ENCODE peak calls at places on chromosomes 4 and X, in nine cellular contexts. One of them, this sample, is unnamed.
A peak's percentile ranks its signal among the peaks of the same experiment; 100 is the strongest.

GRCh38 chrX:77431227-77431626 is 16.0 kb upstream of the FGF16 start:
- DNase-seq in sciatic nerve: no peak
- DNase-seq in upper lobe of right lung: no peak
- DNase-seq in posterior cingulate gyrus: no peak
- DNase-seq in activated naive CD4-positive, alpha-beta T cell treated with anti-CD3 and anti-CD28 coated beads for 36 hours: no peak
- DNase-seq in cardiac fibroblast: peak; percentile 67
- DNase-seq in EL: peak; percentile 54
- DNase-seq in activated CD4-positive, CD25-positive, alpha-beta regulatory T cell: no peak
- DNase-seq in NT2/D1: no peak
- DNase-seq in this sample: no peak

GRCh38 chr4:8308144-8308543 is 38.6 kb downstream of the HTRA3 start:
- DNase-seq in sciatic nerve: peak; percentile 48
- DNase-seq in upper lobe of right lung: peak; percentile 40
- DNase-seq in posterior cingulate gyrus: no peak
- DNase-seq in activated naive CD4-positive, alpha-beta T cell treated with anti-CD3 and anti-CD28 coated beads for 36 hours: no peak
- DNase-seq in cardiac fibroblast: no peak
- DNase-seq in EL: no peak
- DNase-seq in activated CD4-positive, CD25-positive, alpha-beta regulatory T cell: no peak
- DNase-seq in NT2/D1: no peak
- DNase-seq in this sample: no peak

GRCh38 chr4:76584235-76585152 is 149.5 kb downstream of the SHROOM3 start:
- DNase-seq in sciatic nerve: no peak
- DNase-seq in upper lobe of right lung: no peak
- DNase-seq in posterior cingulate gyrus: no peak
- DNase-seq in activated naive CD4-positive, alpha-beta T cell treated with anti-CD3 and anti-CD28 coated beads for 36 hours: no peak
- DNase-seq in cardiac fibroblast: no peak
- DNase-seq in EL: no peak
- DNase-seq in activated CD4-positive, CD25-positive, alpha-beta regulatory T cell: no peak
- DNase-seq in NT2/D1: no peak
- DNase-seq in this sample: no peak

GRCh38 chr4:119825696-119826095 is 197.1 kb upstream of the PDE5A start:
- DNase-seq in sciatic nerve: no peak
- DNase-seq in upper lobe of right lung: no peak
- DNase-seq in posterior cingulate gyrus: no peak
- DNase-seq in activated naive CD4-positive, alpha-beta T cell treated with anti-CD3 and anti-CD28 coated beads for 36 hours: no peak
- DNase-seq in cardiac fibroblast: no peak
- DNase-seq in EL: no peak
- DNase-seq in activated CD4-positive, CD25-positive, alpha-beta regulatory T cell: no peak
- DNase-seq in NT2/D1: no peak
- DNase-seq in this sample: no peak

GRCh38 chrX:48794993-48795501 is 6.8 kb upstream of the HDAC6 start:
- DNase-seq in sciatic nerve: no peak
- DNase-seq in upper lobe of right lung: peak; percentile 81
- DNase-seq in posterior cingulate gyrus: no peak
- DNase-seq in activated naive CD4-positive, alpha-beta T cell treated with anti-CD3 and anti-CD28 coated beads for 36 hours: no peak
- DNase-seq in cardiac fibroblast: peak; percentile 65
- DNase-seq in EL: peak; percentile 62
- DNase-seq in activated CD4-positive, CD25-positive, alpha-beta regulatory T cell: no peak
- DNase-seq in NT2/D1: no peak
- DNase-seq in this sample: no peak

GRCh38 chrX:40105016-40105790 is 7.4 kb upstream of the BCOR start:
- DNase-seq in sciatic nerve: no peak
- DNase-seq in upper lobe of right lung: peak; percentile 79
- DNase-seq in posterior cingulate gyrus: peak; percentile 83
- DNase-seq in activated naive CD4-positive, alpha-beta T cell treated with anti-CD3 and anti-CD28 coated beads for 36 hours: no peak
- DNase-seq in cardiac fibroblast: peak; percentile 37
- DNase-seq in EL: peak; percentile 44
- DNase-seq in activated CD4-positive, CD25-positive, alpha-beta regulatory T cell: no peak
- DNase-seq in NT2/D1: no peak
- DNase-seq in this sample: no peak

GRCh38 chr4:7744131-7744804 is 195.4 kb downstream of the AFAP1 start:
- DNase-seq in sciatic nerve: no peak
- DNase-seq in upper lobe of right lung: no peak
- DNase-seq in posterior cingulate gyrus: peak; percentile 14
- DNase-seq in activated naive CD4-positive, alpha-beta T cell treated with anti-CD3 and anti-CD28 coated beads for 36 hours: no peak
- DNase-seq in cardiac fibroblast: no peak
- DNase-seq in EL: no peak
- DNase-seq in activated CD4-positive, CD25-positive, alpha-beta regulatory T cell: no peak
- DNase-seq in NT2/D1: no peak
- DNase-seq in this sample: no peak

GRCh38 chr4:166862032-166862431 is 372.3 kb downstream of the SPOCK3 start:
- DNase-seq in sciatic nerve: no peak
- DNase-seq in upper lobe of right lung: no peak
- DNase-seq in posterior cingulate gyrus: no peak
- DNase-seq in activated naive CD4-positive, alpha-beta T cell treated with anti-CD3 and anti-CD28 coated beads for 36 hours: no peak
- DNase-seq in cardiac fibroblast: no peak
- DNase-seq in EL: no peak
- DNase-seq in activated CD4-positive, CD25-positive, alpha-beta regulatory T cell: no peak
- DNase-seq in NT2/D1: no peak
- DNase-seq in this sample: no peak

GRCh38 chr4:7890635-7891393 is 48.8 kb downstream of the AFAP1 start:
- DNase-seq in sciatic nerve: no peak
- DNase-seq in upper lobe of right lung: no peak
- DNase-seq in posterior cingulate gyrus: no peak
- DNase-seq in activated naive CD4-positive, alpha-beta T cell treated with anti-CD3 and anti-CD28 coated beads for 36 hours: no peak
- DNase-seq in cardiac fibroblast: peak; percentile 41
- DNase-seq in EL: peak; percentile 94
- DNase-seq in activated CD4-positive, CD25-positive, alpha-beta regulatory T cell: no peak
- DNase-seq in NT2/D1: no peak
- DNase-seq in this sample: no peak